ENCODE peak calls at places on chromosomes 4 and X, in six cellular contexts. One of them, this sample, is unnamed.

GRCh38 chrX:129193357-129193756 is 329.9 kb downstream of the SMARCA1 start:
- DNase-seq in cardiac fibroblast: no peak
- DNase-seq in stimulated activated CD4-positive, alpha-beta T cell treated with anti-CD3 and anti-CD28 coated beads, Interleukin-2, amount 100 ng/mL, for 24 hours: no peak
- DNase-seq in GM12865: no peak
- DNase-seq in stimulated activated CD8-positive, alpha-beta memory T cell treated with anti-CD3 and anti-CD28 coated beads, Interleukin-2, amount 100 ng/mL, for 48 hours: no peak
- DNase-seq in fibroblast of the aortic adventitia: no peak
- DNase-seq in this sample: no peak

GRCh38 chrX:10077425-10078188 is 79.2 kb upstream of the CLCN4 start:
- DNase-seq in cardiac fibroblast: peak
- DNase-seq in stimulated activated CD4-positive, alpha-beta T cell treated with anti-CD3 and anti-CD28 coated beads, Interleukin-2, amount 100 ng/mL, for 24 hours: no peak
- DNase-seq in GM12865: no peak
- DNase-seq in stimulated activated CD8-positive, alpha-beta memory T cell treated with anti-CD3 and anti-CD28 coated beads, Interleukin-2, amount 100 ng/mL, for 48 hours: no peak
- DNase-seq in fibroblast of the aortic adventitia: no peak
- DNase-seq in this sample: peak

GRCh38 chr4:106773106-106773905 is 262.8 kb downstream of the DKK2 start:
- DNase-seq in cardiac fibroblast: peak
- DNase-seq in stimulated activated CD4-positive, alpha-beta T cell treated with anti-CD3 and anti-CD28 coated beads, Interleukin-2, amount 100 ng/mL, for 24 hours: no peak
- DNase-seq in GM12865: no peak
- DNase-seq in stimulated activated CD8-positive, alpha-beta memory T cell treated with anti-CD3 and anti-CD28 coated beads, Interleukin-2, amount 100 ng/mL, for 48 hours: no peak
- DNase-seq in fibroblast of the aortic adventitia: peak
- DNase-seq in this sample: peak

GRCh38 chrX:39766882-39767281 is 330.9 kb downstream of the BCOR start:
- DNase-seq in cardiac fibroblast: no peak
- DNase-seq in stimulated activated CD4-positive, alpha-beta T cell treated with anti-CD3 and anti-CD28 coated beads, Interleukin-2, amount 100 ng/mL, for 24 hours: no peak
- DNase-seq in GM12865: no peak
- DNase-seq in stimulated activated CD8-positive, alpha-beta memory T cell treated with anti-CD3 and anti-CD28 coated beads, Interleukin-2, amount 100 ng/mL, for 48 hours: no peak
- DNase-seq in fibroblast of the aortic adventitia: no peak
- DNase-seq in this sample: peak

GRCh38 chrX:120769576-120770341 is 105.9 kb downstream of the CT47B1 start:
- DNase-seq in cardiac fibroblast: peak
- DNase-seq in stimulated activated CD4-positive, alpha-beta T cell treated with anti-CD3 and anti-CD28 coated beads, Interleukin-2, amount 100 ng/mL, for 24 hours: no peak
- DNase-seq in GM12865: peak
- DNase-seq in stimulated activated CD8-positive, alpha-beta memory T cell treated with anti-CD3 and anti-CD28 coated beads, Interleukin-2, amount 100 ng/mL, for 48 hours: no peak
- DNase-seq in fibroblast of the aortic adventitia: peak
- DNase-seq in this sample: peak

GRCh38 chr4:159400782-159401712 is 298.2 kb downstream of the RAPGEF2 start:
- DNase-seq in cardiac fibroblast: peak
- DNase-seq in stimulated activated CD4-positive, alpha-beta T cell treated with anti-CD3 and anti-CD28 coated beads, Interleukin-2, amount 100 ng/mL, for 24 hours: no peak
- DNase-seq in GM12865: no peak
- DNase-seq in stimulated activated CD8-positive, alpha-beta memory T cell treated with anti-CD3 and anti-CD28 coated beads, Interleukin-2, amount 100 ng/mL, for 48 hours: no peak
- DNase-seq in fibroblast of the aortic adventitia: peak
- DNase-seq in this sample: no peak

GRCh38 chr4:144699565-144699964 is 53.6 kb downstream of the HHIP start:
- DNase-seq in cardiac fibroblast: peak
- DNase-seq in stimulated activated CD4-positive, alpha-beta T cell treated with anti-CD3 and anti-CD28 coated beads, Interleukin-2, amount 100 ng/mL, for 24 hours: no peak
- DNase-seq in GM12865: no peak
- DNase-seq in stimulated activated CD8-positive, alpha-beta memory T cell treated with anti-CD3 and anti-CD28 coated beads, Interleukin-2, amount 100 ng/mL, for 48 hours: no peak
- DNase-seq in fibroblast of the aortic adventitia: peak
- DNase-seq in this sample: peak

GRCh38 chr4:26083987-26084386 is 170.0 kb downstream of the SMIM20 start:
- DNase-seq in cardiac fibroblast: peak
- DNase-seq in stimulated activated CD4-positive, alpha-beta T cell treated with anti-CD3 and anti-CD28 coated beads, Interleukin-2, amount 100 ng/mL, for 24 hours: no peak
- DNase-seq in GM12865: peak
- DNase-seq in stimulated activated CD8-positive, alpha-beta memory T cell treated with anti-CD3 and anti-CD28 coated beads, Interleukin-2, amount 100 ng/mL, for 48 hours: no peak
- DNase-seq in fibroblast of the aortic adventitia: peak
- DNase-seq in this sample: peak